ENCODE peak calls at places on chromosomes 6 and 20, in nine cellular contexts. One of them, this sample, is unnamed.

GRCh38 chr6:40586800-40587201 is 363 bp downstream of the LRFN2 start:
- DNase-seq in mucosa of descending colon: no peak
- DNase-seq in IMR-90: no peak
- DNase-seq in sigmoid colon: no peak
- DNase-seq in adrenal gland: no peak
- DNase-seq in AG10803: no peak
- DNase-seq in B cell: no peak
- DNase-seq in astrocyte of the cerebellum: no peak
- DNase-seq in epithelial cell of esophagus: no peak
- DNase-seq in this sample: no peak

GRCh38 chr20:1891263-1892121 is 3.7 kb upstream of the SIRPA start:
- DNase-seq in mucosa of descending colon: no peak
- DNase-seq in IMR-90: no peak
- DNase-seq in sigmoid colon: no peak
- DNase-seq in adrenal gland: no peak
- DNase-seq in AG10803: no peak
- DNase-seq in B cell: no peak
- DNase-seq in astrocyte of the cerebellum: no peak
- DNase-seq in epithelial cell of esophagus: no peak
- DNase-seq in this sample: no peak

GRCh38 chr6:113697642-113698410 is 159.3 kb upstream of the MARCKS start:
- DNase-seq in mucosa of descending colon: no peak
- DNase-seq in IMR-90: peak
- DNase-seq in sigmoid colon: no peak
- DNase-seq in adrenal gland: no peak
- DNase-seq in AG10803: peak
- DNase-seq in B cell: no peak
- DNase-seq in astrocyte of the cerebellum: peak
- DNase-seq in epithelial cell of esophagus: peak
- DNase-seq in this sample: no peak

GRCh38 chr20:6886065-6886729 is 118.7 kb downstream of the BMP2 start:
- DNase-seq in mucosa of descending colon: no peak
- DNase-seq in IMR-90: no peak
- DNase-seq in sigmoid colon: no peak
- DNase-seq in adrenal gland: no peak
- DNase-seq in AG10803: no peak
- DNase-seq in B cell: no peak
- DNase-seq in astrocyte of the cerebellum: peak
- DNase-seq in epithelial cell of esophagus: peak
- DNase-seq in this sample: no peak

GRCh38 chr6:105431226-105431625 is 28.3 kb upstream of the PREP start:
- DNase-seq in mucosa of descending colon: no peak
- DNase-seq in IMR-90: peak
- DNase-seq in sigmoid colon: no peak
- DNase-seq in adrenal gland: no peak
- DNase-seq in AG10803: peak
- DNase-seq in B cell: no peak
- DNase-seq in astrocyte of the cerebellum: peak
- DNase-seq in epithelial cell of esophagus: peak
- DNase-seq in this sample: no peak

GRCh38 chr20:1631309-1632227 is 11.8 kb upstream of the SIRPB1 start:
- DNase-seq in mucosa of descending colon: no peak
- DNase-seq in IMR-90: no peak
- DNase-seq in sigmoid colon: no peak
- DNase-seq in adrenal gland: no peak
- DNase-seq in AG10803: peak
- DNase-seq in B cell: no peak
- DNase-seq in astrocyte of the cerebellum: no peak
- DNase-seq in epithelial cell of esophagus: no peak
- DNase-seq in this sample: no peak

GRCh38 chr6:5968817-5969726 is 37.7 kb downstream of the NRN1 start:
- DNase-seq in mucosa of descending colon: no peak
- DNase-seq in IMR-90: no peak
- DNase-seq in sigmoid colon: no peak
- DNase-seq in adrenal gland: peak
- DNase-seq in AG10803: peak
- DNase-seq in B cell: no peak
- DNase-seq in astrocyte of the cerebellum: peak
- DNase-seq in epithelial cell of esophagus: peak
- DNase-seq in this sample: no peak

GRCh38 chr20:41300383-41300782 is 17.1 kb downstream of the ZHX3 start:
- DNase-seq in mucosa of descending colon: no peak
- DNase-seq in IMR-90: no peak
- DNase-seq in sigmoid colon: no peak
- DNase-seq in adrenal gland: no peak
- DNase-seq in AG10803: no peak
- DNase-seq in B cell: no peak
- DNase-seq in astrocyte of the cerebellum: no peak
- DNase-seq in epithelial cell of esophagus: no peak
- DNase-seq in this sample: no peak

GRCh38 chr6:44043036-44043478 is 84.2 kb downstream of the MRPL14 start:
- DNase-seq in mucosa of descending colon: no peak
- DNase-seq in IMR-90: peak
- DNase-seq in sigmoid colon: peak
- DNase-seq in adrenal gland: no peak
- DNase-seq in AG10803: peak
- DNase-seq in B cell: no peak
- DNase-seq in astrocyte of the cerebellum: no peak
- DNase-seq in epithelial cell of esophagus: no peak
- DNase-seq in this sample: peak

GRCh38 chr6:153449279-153449678 is 318.2 kb upstream of the RGS17 start:
- DNase-seq in mucosa of descending colon: no peak
- DNase-seq in IMR-90: no peak
- DNase-seq in sigmoid colon: no peak
- DNase-seq in adrenal gland: no peak
- DNase-seq in AG10803: no peak
- DNase-seq in B cell: no peak
- DNase-seq in astrocyte of the cerebellum: no peak
- DNase-seq in epithelial cell of esophagus: peak
- DNase-seq in this sample: no peak

GRCh38 chr20:64082126-64082638 is 2.0 kb downstream of the LKAAEAR1 start:
- DNase-seq in mucosa of descending colon: no peak
- DNase-seq in IMR-90: no peak
- DNase-seq in sigmoid colon: no peak
- DNase-seq in adrenal gland: no peak
- DNase-seq in AG10803: no peak
- DNase-seq in B cell: no peak
- DNase-seq in astrocyte of the cerebellum: no peak
- DNase-seq in epithelial cell of esophagus: no peak
- DNase-seq in this sample: no peak

GRCh38 chr6:40788661-40789111 is 201.5 kb upstream of the LRFN2 start:
- DNase-seq in mucosa of descending colon: no peak
- DNase-seq in IMR-90: no peak
- DNase-seq in sigmoid colon: no peak
- DNase-seq in adrenal gland: no peak
- DNase-seq in AG10803: peak
- DNase-seq in B cell: no peak
- DNase-seq in astrocyte of the cerebellum: no peak
- DNase-seq in epithelial cell of esophagus: no peak
- DNase-seq in this sample: no peak

GRCh38 chr6:160102399-160102798 is 19.2 kb upstream of the SLC22A1 start:
- DNase-seq in mucosa of descending colon: no peak
- DNase-seq in IMR-90: no peak
- DNase-seq in sigmoid colon: no peak
- DNase-seq in adrenal gland: no peak
- DNase-seq in AG10803: no peak
- DNase-seq in B cell: no peak
- DNase-seq in astrocyte of the cerebellum: no peak
- DNase-seq in epithelial cell of esophagus: no peak
- DNase-seq in this sample: no peak

GRCh38 chr6:7540595-7540994 is 876 bp upstream of the DSP start:
- DNase-seq in mucosa of descending colon: peak
- DNase-seq in IMR-90: no peak
- DNase-seq in sigmoid colon: no peak
- DNase-seq in adrenal gland: no peak
- DNase-seq in AG10803: peak
- DNase-seq in B cell: no peak
- DNase-seq in astrocyte of the cerebellum: no peak
- DNase-seq in epithelial cell of esophagus: peak
- DNase-seq in this sample: no peak

GRCh38 chr6:44665143-44665542 is 277.6 kb downstream of the CDC5L start:
- DNase-seq in mucosa of descending colon: no peak
- DNase-seq in IMR-90: no peak
- DNase-seq in sigmoid colon: no peak
- DNase-seq in adrenal gland: no peak
- DNase-seq in AG10803: no peak
- DNase-seq in B cell: peak
- DNase-seq in astrocyte of the cerebellum: no peak
- DNase-seq in epithelial cell of esophagus: no peak
- DNase-seq in this sample: no peak

GRCh38 chr20:5918856-5919633 is 31.3 kb downstream of the TRMT6 start:
- DNase-seq in mucosa of descending colon: no peak
- DNase-seq in IMR-90: peak
- DNase-seq in sigmoid colon: no peak
- DNase-seq in adrenal gland: no peak
- DNase-seq in AG10803: peak
- DNase-seq in B cell: no peak
- DNase-seq in astrocyte of the cerebellum: peak
- DNase-seq in epithelial cell of esophagus: peak
- DNase-seq in this sample: no peak

GRCh38 chr6:163086563-163086895 is 328.0 kb upstream of the QKI start:
- DNase-seq in mucosa of descending colon: no peak
- DNase-seq in IMR-90: no peak
- DNase-seq in sigmoid colon: no peak
- DNase-seq in adrenal gland: no peak
- DNase-seq in AG10803: peak
- DNase-seq in B cell: no peak
- DNase-seq in astrocyte of the cerebellum: peak
- DNase-seq in epithelial cell of esophagus: no peak
- DNase-seq in this sample: no peak
- TF ChIP-seq CTCF in mucosa of descending colon: no peak
- TF ChIP-seq CTCF in IMR-90: no peak
- TF ChIP-seq CTCF in sigmoid colon: no peak
- TF ChIP-seq CTCF in adrenal gland: no peak
- TF ChIP-seq CTCF in AG10803: no peak
- TF ChIP-seq CTCF in B cell: no peak
- TF ChIP-seq CTCF in astrocyte of the cerebellum: no peak
- TF ChIP-seq CTCF in epithelial cell of esophagus: no peak
- TF ChIP-seq CTCF in this sample: no peak

DNA sequence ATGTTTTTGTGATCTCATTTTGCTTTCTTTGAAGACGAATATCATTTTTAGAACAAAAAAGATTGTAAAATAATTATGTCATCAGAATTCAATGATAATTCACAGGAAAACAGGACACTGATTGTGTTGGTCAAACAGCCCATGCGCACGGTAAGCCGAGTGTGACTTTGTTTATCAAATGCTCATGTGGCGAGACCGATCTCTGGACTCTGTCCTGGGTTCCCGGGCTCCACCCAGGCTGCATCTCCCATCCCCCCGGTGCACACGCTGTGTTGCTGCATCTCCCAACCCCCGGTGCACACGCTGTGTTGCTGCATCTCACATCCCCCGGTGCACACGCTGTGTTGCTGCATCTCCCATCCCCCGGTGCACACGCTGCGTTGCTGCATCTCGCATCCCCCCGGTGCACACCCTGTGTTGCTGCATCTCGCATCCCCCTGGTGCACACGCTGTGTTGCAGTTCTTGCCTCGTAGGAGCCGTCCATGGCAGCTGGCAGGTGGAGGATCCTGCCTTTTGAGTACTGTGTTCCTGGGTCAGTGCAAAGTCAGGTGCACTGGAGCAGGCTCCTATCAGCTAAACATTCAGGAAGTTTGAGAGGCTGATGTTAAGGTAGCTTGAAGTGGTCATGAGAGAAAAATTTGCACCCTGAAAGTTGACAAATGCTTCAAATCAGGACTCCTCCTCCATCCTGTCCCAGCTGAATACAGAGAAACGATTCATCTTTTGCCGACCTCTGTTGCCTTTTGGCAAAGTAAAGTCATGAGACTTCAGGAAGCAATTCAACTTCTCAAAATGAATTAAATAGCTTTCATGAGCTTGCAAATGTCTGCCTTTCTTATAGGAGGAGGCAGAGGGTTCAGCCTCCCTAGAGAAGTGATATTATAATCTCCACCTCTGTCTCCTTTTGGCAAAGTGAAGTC is 77.1 kb upstream of the FRMD1 start:
- DNase-seq in mucosa of descending colon: no peak
- DNase-seq in IMR-90: no peak
- DNase-seq in sigmoid colon: peak
- DNase-seq in adrenal gland: no peak
- DNase-seq in AG10803: no peak
- DNase-seq in B cell: no peak
- DNase-seq in astrocyte of the cerebellum: no peak
- DNase-seq in epithelial cell of esophagus: no peak
- DNase-seq in this sample: no peak
- TF ChIP-seq CTCF in mucosa of descending colon: no peak
- TF ChIP-seq CTCF in IMR-90: no peak
- TF ChIP-seq CTCF in sigmoid colon: no peak
- TF ChIP-seq CTCF in adrenal gland: no peak
- TF ChIP-seq CTCF in AG10803: no peak
- TF ChIP-seq CTCF in B cell: no peak
- TF ChIP-seq CTCF in astrocyte of the cerebellum: no peak
- TF ChIP-seq CTCF in epithelial cell of esophagus: no peak
- TF ChIP-seq CTCF in this sample: no peak

DNA sequence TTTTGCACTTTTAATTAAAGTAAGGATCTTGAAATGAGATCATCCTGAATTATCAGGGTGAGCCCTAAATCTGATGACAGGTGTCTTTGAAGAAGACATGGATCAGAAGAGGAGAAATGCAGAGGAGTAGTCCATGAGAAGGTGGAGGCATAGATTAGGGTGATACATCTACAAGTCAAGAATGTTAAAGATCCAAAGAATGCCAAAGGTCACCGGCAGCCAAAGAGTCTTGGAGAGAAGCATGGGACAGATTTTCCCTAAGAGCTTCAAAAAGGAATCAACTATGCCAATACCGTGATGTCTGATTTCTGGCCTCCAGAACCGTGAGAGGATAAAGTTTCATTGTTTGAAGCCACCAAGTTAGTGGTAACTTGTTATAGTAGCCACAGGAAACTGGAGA is 59.0 kb upstream of the THEMIS start:
- DNase-seq in mucosa of descending colon: no peak
- DNase-seq in IMR-90: no peak
- DNase-seq in sigmoid colon: no peak
- DNase-seq in adrenal gland: no peak
- DNase-seq in AG10803: no peak
- DNase-seq in B cell: no peak
- DNase-seq in astrocyte of the cerebellum: no peak
- DNase-seq in epithelial cell of esophagus: no peak
- DNase-seq in this sample: no peak
- TF ChIP-seq CTCF in mucosa of descending colon: no peak
- TF ChIP-seq CTCF in IMR-90: no peak
- TF ChIP-seq CTCF in sigmoid colon: no peak
- TF ChIP-seq CTCF in adrenal gland: no peak
- TF ChIP-seq CTCF in AG10803: no peak
- TF ChIP-seq CTCF in B cell: no peak
- TF ChIP-seq CTCF in astrocyte of the cerebellum: no peak
- TF ChIP-seq CTCF in epithelial cell of esophagus: no peak
- TF ChIP-seq CTCF in this sample: no peak

DNA sequence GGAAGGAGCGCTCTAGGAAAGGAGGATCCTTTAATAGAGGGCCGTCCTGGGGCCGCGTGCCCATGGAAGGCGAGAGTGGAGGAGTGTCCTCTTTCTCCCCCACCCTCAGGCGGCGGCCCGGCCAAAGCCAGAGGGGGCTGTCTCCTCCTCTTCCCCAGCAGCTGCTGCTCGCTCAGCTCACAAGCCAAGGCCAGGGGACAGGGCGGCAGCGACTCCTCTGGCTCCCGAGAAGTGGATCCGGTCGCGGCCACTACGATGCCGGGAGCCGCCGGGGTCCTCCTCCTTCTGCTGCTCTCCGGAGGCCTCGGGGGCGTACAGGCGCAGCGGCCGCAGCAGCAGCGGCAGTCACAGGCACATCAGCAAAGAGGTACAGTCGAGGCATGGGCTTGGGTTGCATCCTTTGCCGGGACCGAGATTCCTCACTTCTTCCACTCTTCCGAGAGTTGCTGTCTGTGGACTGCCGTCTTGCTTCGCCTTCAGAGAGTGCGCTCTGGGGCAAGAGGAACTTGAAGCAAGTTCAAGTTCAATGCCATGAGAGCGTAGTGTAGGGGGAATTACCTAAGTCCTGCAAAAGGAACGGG is at the start of gene LAMA2:
- DNase-seq in mucosa of descending colon: peak
- DNase-seq in IMR-90: peak
- DNase-seq in sigmoid colon: peak
- DNase-seq in adrenal gland: peak
- DNase-seq in AG10803: peak
- DNase-seq in B cell: no peak
- DNase-seq in astrocyte of the cerebellum: peak
- DNase-seq in epithelial cell of esophagus: peak
- DNase-seq in this sample: peak
- TF ChIP-seq CTCF in mucosa of descending colon: no peak
- TF ChIP-seq CTCF in IMR-90: peak
- TF ChIP-seq CTCF in sigmoid colon: no peak
- TF ChIP-seq CTCF in adrenal gland: no peak
- TF ChIP-seq CTCF in AG10803: peak
- TF ChIP-seq CTCF in B cell: no peak
- TF ChIP-seq CTCF in astrocyte of the cerebellum: peak
- TF ChIP-seq CTCF in epithelial cell of esophagus: peak
- TF ChIP-seq CTCF in this sample: peak